ENCODE peak calls at places on chromosome 13, in four cellular contexts. One of them, this sample, is unnamed.

GRCh38 chr13:31042084-31042483 is 109.6 kb downstream of the TEX26 start:
- DNase-seq in K562: no peak
- DNase-seq in GM12878: no peak
- DNase-seq in HepG2: no peak
- DNase-seq in this sample: no peak

GRCh38 chr13:76503756-76504155 is 382.4 kb downstream of the KCTD12 start:
- DNase-seq in K562: no peak
- DNase-seq in GM12878: no peak
- DNase-seq in HepG2: no peak
- DNase-seq in this sample: no peak

GRCh38 chr13:25783076-25783475 is 268.7 kb downstream of the SHISA2 start:
- DNase-seq in K562: no peak
- DNase-seq in GM12878: no peak
- DNase-seq in HepG2: no peak
- DNase-seq in this sample: no peak

GRCh38 chr13:91174886-91175501 is 172.5 kb upstream of the MIR17HG start:
- DNase-seq in K562: no peak
- DNase-seq in GM12878: no peak
- DNase-seq in HepG2: no peak
- DNase-seq in this sample: peak; percentile 40

GRCh38 chr13:109968876-109969577 is 182.6 kb upstream of the IRS2 start:
- DNase-seq in K562: no peak
- DNase-seq in GM12878: no peak
- DNase-seq in HepG2: no peak
- DNase-seq in this sample: no peak

GRCh38 chr13:27573265-27573664 is 47.1 kb downstream of the LNX2 start:
- DNase-seq in K562: no peak
- DNase-seq in GM12878: no peak
- DNase-seq in HepG2: peak; percentile 46
- DNase-seq in this sample: no peak

GRCh38 chr13:25981060-25981459 is 70.8 kb downstream of the SHISA2 start:
- DNase-seq in K562: no peak
- DNase-seq in GM12878: no peak
- DNase-seq in HepG2: no peak
- DNase-seq in this sample: no peak

GRCh38 chr13:109917422-109917821 is 131.0 kb upstream of the IRS2 start:
- DNase-seq in K562: no peak
- DNase-seq in GM12878: no peak
- DNase-seq in HepG2: no peak
- DNase-seq in this sample: no peak

GRCh38 chr13:79485014-79485441 is 4.1 kb downstream of the NDFIP2 start:
- DNase-seq in K562: no peak
- DNase-seq in GM12878: no peak
- DNase-seq in HepG2: peak; percentile 70
- DNase-seq in this sample: no peak

GRCh38 chr13:52846567-52847321 is 1.7 kb downstream of the PCDH8 start:
- DNase-seq in K562: no peak
- DNase-seq in GM12878: no peak
- DNase-seq in HepG2: no peak
- DNase-seq in this sample: peak; percentile 92

GRCh38 chr13:49540552-49540951 is 44.8 kb downstream of the PHF11 start:
- DNase-seq in K562: no peak
- DNase-seq in GM12878: peak; percentile 23
- DNase-seq in HepG2: no peak
- DNase-seq in this sample: no peak

GRCh38 chr13:113552079-113552478 is 32.5 kb upstream of the TFDP1 start:
- DNase-seq in K562: no peak
- DNase-seq in GM12878: no peak
- DNase-seq in HepG2: no peak
- DNase-seq in this sample: no peak

GRCh38 chr13:46893820-46894533 is 2.9 kb downstream of the HTR2A start:
- DNase-seq in K562: peak; percentile 82
- DNase-seq in GM12878: peak; percentile 11
- DNase-seq in HepG2: no peak
- DNase-seq in this sample: peak; percentile 81

GRCh38 chr13:109790071-109790470 is 3.7 kb upstream of the IRS2 start:
- DNase-seq in K562: no peak
- DNase-seq in GM12878: no peak
- DNase-seq in HepG2: no peak
- DNase-seq in this sample: no peak

GRCh38 chr13:44436589-44437337 is 63.1 kb downstream of the SERP2 start:
- DNase-seq in K562: peak; percentile 90
- DNase-seq in GM12878: no peak
- DNase-seq in HepG2: peak; percentile 86
- DNase-seq in this sample: peak; percentile 96

GRCh38 chr13:44437356-44438233 is 64.0 kb downstream of the SERP2 start:
- DNase-seq in K562: no peak
- DNase-seq in GM12878: no peak
- DNase-seq in HepG2: peak; percentile 35
- DNase-seq in this sample: no peak

GRCh38 chr13:44439615-44440014 is 66.0 kb downstream of the SERP2 start:
- DNase-seq in K562: no peak
- DNase-seq in GM12878: no peak
- DNase-seq in HepG2: no peak
- DNase-seq in this sample: no peak

GRCh38 chr13:44438234-44438579 is 64.6 kb downstream of the SERP2 start:
- DNase-seq in K562: no peak
- DNase-seq in GM12878: no peak
- DNase-seq in HepG2: no peak
- DNase-seq in this sample: no peak

GRCh38 chr13:44440046-44440608 is 66.5 kb downstream of the SERP2 start:
- DNase-seq in K562: no peak
- DNase-seq in GM12878: no peak
- DNase-seq in HepG2: no peak
- DNase-seq in this sample: no peak
- TF ChIP-seq TCF7 in K562: no peak
- TF ChIP-seq TCF7 in GM12878: no peak
- TF ChIP-seq TCF7 in HepG2: no peak
- TF ChIP-seq TCF7 in this sample: no peak

DNA sequence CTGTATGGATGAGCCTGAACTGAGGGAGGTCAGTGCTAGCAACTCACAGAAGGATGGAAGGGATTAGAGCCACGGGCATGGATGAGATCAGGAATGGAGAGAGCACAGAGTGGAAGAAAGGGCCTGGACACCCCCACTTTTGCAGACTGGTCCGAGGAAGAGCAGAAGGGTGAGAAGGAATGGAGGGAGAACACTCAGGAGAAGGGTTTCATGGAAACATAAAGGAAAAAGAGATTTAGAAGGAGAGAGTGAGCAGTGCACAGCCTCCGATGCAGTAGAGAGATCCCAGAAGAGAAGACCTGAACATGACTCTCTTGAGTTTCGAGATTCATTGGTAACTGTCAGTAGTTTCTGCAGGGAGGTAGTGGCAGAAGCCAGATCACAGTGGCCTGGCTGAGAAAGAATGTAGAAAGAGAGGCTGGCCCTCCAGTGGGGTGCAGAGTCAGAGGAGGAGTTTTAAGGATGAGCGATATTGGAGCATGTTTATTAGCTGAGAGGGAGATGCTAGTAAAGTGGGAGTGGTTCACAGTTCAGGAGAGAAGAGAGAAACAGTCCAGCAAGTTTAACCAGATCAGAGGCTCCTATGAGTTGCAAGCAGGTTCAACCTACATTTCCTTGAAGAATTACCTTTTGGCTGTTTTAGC is 108.9 kb downstream of the ZAR1L start:
- DNase-seq in K562: no peak
- DNase-seq in GM12878: no peak
- DNase-seq in HepG2: no peak
- DNase-seq in this sample: no peak
- TF ChIP-seq TCF7 in K562: no peak
- TF ChIP-seq TCF7 in GM12878: no peak
- TF ChIP-seq TCF7 in HepG2: no peak
- TF ChIP-seq TCF7 in this sample: no peak

GRCh38 chr13:74868044-74868443 is 613.9 kb downstream of the TBC1D4 start:
- DNase-seq in K562: no peak
- DNase-seq in GM12878: no peak
- DNase-seq in HepG2: no peak
- DNase-seq in this sample: no peak
- TF ChIP-seq TCF7 in K562: no peak
- TF ChIP-seq TCF7 in GM12878: no peak
- TF ChIP-seq TCF7 in HepG2: no peak
- TF ChIP-seq TCF7 in this sample: no peak

GRCh38 chr13:33352520-33352919 is 67.0 kb upstream of the STARD13 start:
- DNase-seq in K562: no peak
- DNase-seq in GM12878: no peak
- DNase-seq in HepG2: no peak
- DNase-seq in this sample: no peak

GRCh38 chr13:33353646-33354045 is 68.1 kb upstream of the STARD13 start:
- DNase-seq in K562: no peak
- DNase-seq in GM12878: no peak
- DNase-seq in HepG2: no peak
- DNase-seq in this sample: no peak

GRCh38 chr13:33351324-33351723 is 65.8 kb upstream of the STARD13 start:
- DNase-seq in K562: no peak
- DNase-seq in GM12878: no peak
- DNase-seq in HepG2: no peak
- DNase-seq in this sample: no peak

GRCh38 chr13:33353210-33353609 is 67.7 kb upstream of the STARD13 start:
- DNase-seq in K562: no peak
- DNase-seq in GM12878: peak; percentile 11
- DNase-seq in HepG2: no peak
- DNase-seq in this sample: no peak

DNA sequence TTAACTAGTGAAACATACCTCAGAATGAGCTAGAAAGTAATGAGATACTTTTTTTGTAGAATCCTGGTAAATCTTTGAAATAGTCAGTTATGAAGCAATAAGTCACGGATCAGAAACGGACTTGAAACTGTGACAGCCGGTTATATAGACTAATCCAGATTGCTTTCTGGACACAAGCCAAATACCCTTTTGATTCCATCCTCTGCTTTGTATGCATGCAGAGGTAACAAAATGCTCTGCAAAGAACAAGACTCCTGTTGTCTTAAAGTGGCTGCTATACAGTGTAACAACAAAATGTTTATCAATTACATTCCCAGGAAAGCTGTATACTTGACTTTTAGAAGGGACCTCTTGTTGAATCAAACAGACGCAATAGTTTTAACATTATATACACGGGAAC is 66.5 kb upstream of the STARD13 start:
- DNase-seq in K562: no peak
- DNase-seq in GM12878: no peak
- DNase-seq in HepG2: peak; percentile 7
- DNase-seq in this sample: no peak
- TF ChIP-seq TCF7 in K562: no peak
- TF ChIP-seq TCF7 in GM12878: no peak
- TF ChIP-seq TCF7 in HepG2: no peak
- TF ChIP-seq TCF7 in this sample: no peak

DNA sequence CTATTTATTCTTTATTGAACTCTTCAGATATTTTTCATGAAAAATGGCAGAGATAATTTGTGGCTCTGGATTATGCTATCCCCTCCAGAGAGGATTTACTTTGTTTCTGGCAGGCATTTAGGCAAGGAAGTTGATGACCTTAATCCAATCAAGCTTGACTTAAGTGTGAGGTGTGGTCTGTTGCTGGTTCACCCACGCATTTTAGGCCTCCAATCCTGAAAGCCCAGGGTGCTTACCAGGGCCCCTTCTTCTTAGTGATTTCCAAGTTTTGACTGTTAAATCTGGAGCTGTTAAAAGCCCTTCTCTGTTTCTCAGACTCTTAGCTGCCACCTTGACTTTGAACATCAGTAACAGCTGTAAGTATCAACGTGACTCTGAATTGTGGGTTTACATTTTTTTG is 161.8 kb downstream of the DNAJC15 start:
- DNase-seq in K562: no peak
- DNase-seq in GM12878: no peak
- DNase-seq in HepG2: no peak
- DNase-seq in this sample: no peak
- TF ChIP-seq TCF7 in K562: no peak
- TF ChIP-seq TCF7 in GM12878: no peak
- TF ChIP-seq TCF7 in HepG2: no peak
- TF ChIP-seq TCF7 in this sample: no peak

GRCh38 chr13:101520672-101521071 is 68.2 kb downstream of the ITGBL1 start:
- DNase-seq in K562: no peak
- DNase-seq in GM12878: no peak
- DNase-seq in HepG2: no peak
- DNase-seq in this sample: no peak
- TF ChIP-seq TCF7 in K562: no peak
- TF ChIP-seq TCF7 in GM12878: no peak
- TF ChIP-seq TCF7 in HepG2: no peak
- TF ChIP-seq TCF7 in this sample: no peak

GRCh38 chr13:98459721-98460370 is 117.1 kb downstream of the STK24 start:
- DNase-seq in K562: no peak
- DNase-seq in GM12878: no peak
- DNase-seq in HepG2: no peak
- DNase-seq in this sample: no peak
- TF ChIP-seq TCF7 in K562: no peak
- TF ChIP-seq TCF7 in GM12878: no peak
- TF ChIP-seq TCF7 in HepG2: no peak
- TF ChIP-seq TCF7 in this sample: no peak

GRCh38 chr13:45195421-45195820 is 5.4 kb downstream of the KCTD4 start:
- DNase-seq in K562: no peak
- DNase-seq in GM12878: no peak
- DNase-seq in HepG2: no peak
- DNase-seq in this sample: no peak

GRCh38 chr13:45196091-45196490 is 4.8 kb downstream of the KCTD4 start:
- DNase-seq in K562: no peak
- DNase-seq in GM12878: no peak
- DNase-seq in HepG2: no peak
- DNase-seq in this sample: no peak

GRCh38 chr13:45198041-45198440 is 2.8 kb downstream of the KCTD4 start:
- DNase-seq in K562: no peak
- DNase-seq in GM12878: no peak
- DNase-seq in HepG2: no peak
- DNase-seq in this sample: no peak

GRCh38 chr13:45198924-45199323 is 1.9 kb downstream of the KCTD4 start:
- DNase-seq in K562: no peak
- DNase-seq in GM12878: no peak
- DNase-seq in HepG2: no peak
- DNase-seq in this sample: no peak

DNA sequence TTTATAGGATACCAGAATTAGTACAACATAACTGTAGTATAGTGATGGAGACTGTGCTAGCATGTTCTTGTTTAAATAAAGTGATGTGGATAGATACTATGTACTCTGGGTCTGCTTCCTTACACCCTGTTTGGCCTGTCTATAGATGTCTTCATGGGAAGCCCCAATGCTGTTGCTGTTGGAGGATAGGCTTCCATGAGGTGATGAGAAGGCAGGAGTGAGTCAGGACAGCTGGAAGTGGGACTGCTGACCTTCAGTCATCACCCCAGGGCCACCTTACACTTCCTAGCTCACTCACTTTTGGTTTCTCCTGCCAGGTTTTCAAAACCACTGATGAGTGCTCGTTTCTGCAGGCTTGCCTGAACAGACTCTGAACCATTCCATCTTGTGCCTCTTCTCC is 4.2 kb downstream of the KCTD4 start:
- DNase-seq in K562: no peak
- DNase-seq in GM12878: no peak
- DNase-seq in HepG2: no peak
- DNase-seq in this sample: no peak
- TF ChIP-seq TCF7 in K562: no peak
- TF ChIP-seq TCF7 in GM12878: no peak
- TF ChIP-seq TCF7 in HepG2: no peak
- TF ChIP-seq TCF7 in this sample: no peak